ENCODE peak calls at places on chromosomes 11 and 22, in eight cellular contexts. One of them, this sample, is unnamed.

GRCh38 chr11:31355131-31355530 is 14.4 kb downstream of the DCDC1 start:
- DNase-seq in HCT116: no peak
- DNase-seq in GM12865: no peak
- DNase-seq in kidney: no peak
- DNase-seq in BJ: no peak
- DNase-seq in epithelial cell of esophagus: peak; percentile 69
- DNase-seq in naive thymus-derived CD4-positive, alpha-beta T cell: no peak
- DNase-seq in transverse colon: no peak
- DNase-seq in this sample: no peak

GRCh38 chr22:46043339-46043738 is 66.4 kb upstream of the WNT7B start:
- DNase-seq in HCT116: no peak
- DNase-seq in GM12865: no peak
- DNase-seq in kidney: peak; percentile 41
- DNase-seq in BJ: no peak
- DNase-seq in epithelial cell of esophagus: no peak
- DNase-seq in naive thymus-derived CD4-positive, alpha-beta T cell: no peak
- DNase-seq in transverse colon: no peak
- DNase-seq in this sample: peak; percentile 83

GRCh38 chr11:16607675-16608644 is 130.5 kb upstream of the C11orf58 start:
- DNase-seq in HCT116: no peak
- DNase-seq in GM12865: no peak
- DNase-seq in kidney: peak; percentile 84
- DNase-seq in BJ: no peak
- DNase-seq in epithelial cell of esophagus: peak; percentile 79
- DNase-seq in naive thymus-derived CD4-positive, alpha-beta T cell: no peak
- DNase-seq in transverse colon: peak; percentile 39
- DNase-seq in this sample: peak; percentile 90

GRCh38 chr22:45664136-45664646 is 7.4 kb upstream of the ATXN10 start:
- DNase-seq in HCT116: no peak
- DNase-seq in GM12865: no peak
- DNase-seq in kidney: no peak
- DNase-seq in BJ: no peak
- DNase-seq in epithelial cell of esophagus: no peak
- DNase-seq in naive thymus-derived CD4-positive, alpha-beta T cell: no peak
- DNase-seq in transverse colon: no peak
- DNase-seq in this sample: no peak

GRCh38 chr11:134393638-134394037 is 18.4 kb downstream of the B3GAT1 start:
- DNase-seq in HCT116: peak; percentile 2
- DNase-seq in GM12865: no peak
- DNase-seq in kidney: no peak
- DNase-seq in BJ: no peak
- DNase-seq in epithelial cell of esophagus: no peak
- DNase-seq in naive thymus-derived CD4-positive, alpha-beta T cell: no peak
- DNase-seq in transverse colon: peak; percentile 33
- DNase-seq in this sample: no peak

GRCh38 chr22:40261783-40262182 is 84.1 kb downstream of the TNRC6B start:
- DNase-seq in HCT116: no peak
- DNase-seq in GM12865: no peak
- DNase-seq in kidney: peak; percentile 73
- DNase-seq in BJ: no peak
- DNase-seq in epithelial cell of esophagus: no peak
- DNase-seq in naive thymus-derived CD4-positive, alpha-beta T cell: no peak
- DNase-seq in transverse colon: no peak
- DNase-seq in this sample: no peak

GRCh38 chr11:99960536-99960935 is 726.6 kb upstream of the ARHGAP42 start:
- DNase-seq in HCT116: no peak
- DNase-seq in GM12865: no peak
- DNase-seq in kidney: no peak
- DNase-seq in BJ: no peak
- DNase-seq in epithelial cell of esophagus: no peak
- DNase-seq in naive thymus-derived CD4-positive, alpha-beta T cell: no peak
- DNase-seq in transverse colon: no peak
- DNase-seq in this sample: no peak

GRCh38 chr11:122101625-122102291 is 14.3 kb downstream of the BLID start:
- DNase-seq in HCT116: no peak
- DNase-seq in GM12865: no peak
- DNase-seq in kidney: peak; percentile 72
- DNase-seq in BJ: peak; percentile 55
- DNase-seq in epithelial cell of esophagus: peak; percentile 78
- DNase-seq in naive thymus-derived CD4-positive, alpha-beta T cell: no peak
- DNase-seq in transverse colon: peak; percentile 28
- DNase-seq in this sample: peak; percentile 87

GRCh38 chr11:11171854-11172253 is 181.2 kb downstream of the CSNK2A3 start:
- DNase-seq in HCT116: no peak
- DNase-seq in GM12865: peak; percentile 88
- DNase-seq in kidney: no peak
- DNase-seq in BJ: no peak
- DNase-seq in epithelial cell of esophagus: no peak
- DNase-seq in naive thymus-derived CD4-positive, alpha-beta T cell: no peak
- DNase-seq in transverse colon: no peak
- DNase-seq in this sample: no peak

GRCh38 chr11:92886243-92886905 is 83.1 kb upstream of the MTNR1B start:
- DNase-seq in HCT116: peak; percentile 46
- DNase-seq in GM12865: peak; percentile 61
- DNase-seq in kidney: no peak
- DNase-seq in BJ: no peak
- DNase-seq in epithelial cell of esophagus: peak; percentile 77
- DNase-seq in naive thymus-derived CD4-positive, alpha-beta T cell: no peak
- DNase-seq in transverse colon: peak; percentile 37
- DNase-seq in this sample: no peak

GRCh38 chr11:44564653-44565007 is 833 bp upstream of the CD82 start:
- DNase-seq in HCT116: no peak
- DNase-seq in GM12865: no peak
- DNase-seq in kidney: peak; percentile 95
- DNase-seq in BJ: peak; percentile 40
- DNase-seq in epithelial cell of esophagus: peak; percentile 98
- DNase-seq in naive thymus-derived CD4-positive, alpha-beta T cell: no peak
- DNase-seq in transverse colon: peak; percentile 63
- DNase-seq in this sample: peak; percentile 87

GRCh38 chr11:123430736-123431356 is 777 bp downstream of the GRAMD1B start:
- DNase-seq in HCT116: no peak
- DNase-seq in GM12865: peak; percentile 81
- DNase-seq in kidney: peak; percentile 88
- DNase-seq in BJ: no peak
- DNase-seq in epithelial cell of esophagus: peak; percentile 21
- DNase-seq in naive thymus-derived CD4-positive, alpha-beta T cell: peak; percentile 48
- DNase-seq in transverse colon: peak; percentile 72
- DNase-seq in this sample: peak; percentile 40

GRCh38 chr11:121291896-121292502 is 572 bp upstream of the SC5D start:
- DNase-seq in HCT116: no peak
- DNase-seq in GM12865: peak; percentile 52
- DNase-seq in kidney: no peak
- DNase-seq in BJ: no peak
- DNase-seq in epithelial cell of esophagus: peak; percentile 24
- DNase-seq in naive thymus-derived CD4-positive, alpha-beta T cell: no peak
- DNase-seq in transverse colon: peak; percentile 11
- DNase-seq in this sample: no peak

GRCh38 chr11:119262668-119263351 is 54.1 kb downstream of the MCAM start:
- DNase-seq in HCT116: no peak
- DNase-seq in GM12865: peak; percentile 70
- DNase-seq in kidney: no peak
- DNase-seq in BJ: no peak
- DNase-seq in epithelial cell of esophagus: peak; percentile 66
- DNase-seq in naive thymus-derived CD4-positive, alpha-beta T cell: no peak
- DNase-seq in transverse colon: no peak
- DNase-seq in this sample: no peak

GRCh38 chr22:36147196-36147788 is 13.3 kb downstream of the APOL3 start:
- DNase-seq in HCT116: no peak
- DNase-seq in GM12865: no peak
- DNase-seq in kidney: no peak
- DNase-seq in BJ: no peak
- DNase-seq in epithelial cell of esophagus: no peak
- DNase-seq in naive thymus-derived CD4-positive, alpha-beta T cell: no peak
- DNase-seq in transverse colon: no peak
- DNase-seq in this sample: no peak

GRCh38 chr11:73521621-73522020 is 76.3 kb downstream of the FAM168A start:
- DNase-seq in HCT116: peak; percentile 68
- DNase-seq in GM12865: peak; percentile 33
- DNase-seq in kidney: no peak
- DNase-seq in BJ: no peak
- DNase-seq in epithelial cell of esophagus: no peak
- DNase-seq in naive thymus-derived CD4-positive, alpha-beta T cell: no peak
- DNase-seq in transverse colon: no peak
- DNase-seq in this sample: no peak

GRCh38 chr11:131917634-131918384 is 547.4 kb downstream of the NTM start:
- DNase-seq in HCT116: no peak
- DNase-seq in GM12865: no peak
- DNase-seq in kidney: no peak
- DNase-seq in BJ: no peak
- DNase-seq in epithelial cell of esophagus: no peak
- DNase-seq in naive thymus-derived CD4-positive, alpha-beta T cell: no peak
- DNase-seq in transverse colon: no peak
- DNase-seq in this sample: no peak

GRCh38 chr11:10005955-10006525 is 288.0 kb downstream of the SBF2 start:
- DNase-seq in HCT116: no peak
- DNase-seq in GM12865: no peak
- DNase-seq in kidney: no peak
- DNase-seq in BJ: no peak
- DNase-seq in epithelial cell of esophagus: no peak
- DNase-seq in naive thymus-derived CD4-positive, alpha-beta T cell: no peak
- DNase-seq in transverse colon: no peak
- DNase-seq in this sample: no peak
- H3K4me3 ChIP-seq in HCT116: no peak overlapping the region
- H3K4me3 ChIP-seq in GM12865: no peak overlapping the region
- H3K4me3 ChIP-seq in kidney: no peak overlapping the region
- H3K4me3 ChIP-seq in BJ: no peak overlapping the region
- H3K4me3 ChIP-seq in epithelial cell of esophagus: no peak overlapping the region
- H3K4me3 ChIP-seq in naive thymus-derived CD4-positive, alpha-beta T cell: no peak overlapping the region
- H3K4me3 ChIP-seq in transverse colon: no peak overlapping the region
- H3K4me3 ChIP-seq in this sample: no peak overlapping the region

DNA sequence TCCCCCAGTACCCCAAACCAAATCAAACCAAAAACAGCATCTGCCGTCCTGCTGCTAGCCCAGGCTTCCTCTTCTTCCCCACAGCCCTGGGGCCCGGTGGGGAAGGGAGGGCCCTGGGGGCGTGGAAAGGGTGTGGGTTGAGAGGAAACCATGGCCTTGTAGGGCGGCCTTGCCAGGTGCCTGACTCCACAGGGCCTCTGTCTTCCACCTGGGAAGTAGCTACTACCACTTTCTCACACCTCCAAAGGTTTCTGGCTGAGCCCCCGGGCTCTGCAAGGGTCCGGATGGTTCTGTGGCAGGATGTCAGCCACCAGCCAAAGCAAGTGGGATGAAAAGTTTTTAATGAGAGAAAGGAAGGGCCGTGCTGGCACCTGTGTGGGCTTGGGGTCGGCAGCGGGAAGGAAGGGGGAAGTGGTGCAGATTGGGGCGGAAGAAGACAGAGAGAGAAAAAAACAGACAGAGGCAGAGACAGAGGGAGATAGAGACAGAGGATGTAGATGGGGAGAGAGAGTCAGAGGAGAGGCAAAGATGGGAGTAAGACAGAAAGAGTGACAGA is 10.5 kb downstream of the TPST2 start:
- DNase-seq in HCT116: no peak
- DNase-seq in GM12865: peak; percentile 73
- DNase-seq in kidney: no peak
- DNase-seq in BJ: no peak
- DNase-seq in epithelial cell of esophagus: no peak
- DNase-seq in naive thymus-derived CD4-positive, alpha-beta T cell: peak; percentile 31
- DNase-seq in transverse colon: peak; percentile 62
- DNase-seq in this sample: no peak
- H3K4me3 ChIP-seq in HCT116: no peak overlapping the region
- H3K4me3 ChIP-seq in GM12865: peak overlapping the region; percentile 27
- H3K4me3 ChIP-seq in kidney: no peak overlapping the region
- H3K4me3 ChIP-seq in BJ: no peak overlapping the region
- H3K4me3 ChIP-seq in epithelial cell of esophagus: no peak overlapping the region
- H3K4me3 ChIP-seq in naive thymus-derived CD4-positive, alpha-beta T cell: peak overlapping the region; percentile 53
- H3K4me3 ChIP-seq in transverse colon: no peak overlapping the region
- H3K4me3 ChIP-seq in this sample: no peak overlapping the region

GRCh38 chr22:17780116-17780740 is 6.0 kb upstream of the BID start:
- DNase-seq in HCT116: no peak
- DNase-seq in GM12865: peak; percentile 43
- DNase-seq in kidney: peak; percentile 60
- DNase-seq in BJ: no peak
- DNase-seq in epithelial cell of esophagus: no peak
- DNase-seq in naive thymus-derived CD4-positive, alpha-beta T cell: no peak
- DNase-seq in transverse colon: no peak
- DNase-seq in this sample: no peak

GRCh38 chr22:17782158-17782557 is 7.9 kb upstream of the BID start:
- DNase-seq in HCT116: no peak
- DNase-seq in GM12865: no peak
- DNase-seq in kidney: no peak
- DNase-seq in BJ: no peak
- DNase-seq in epithelial cell of esophagus: no peak
- DNase-seq in naive thymus-derived CD4-positive, alpha-beta T cell: no peak
- DNase-seq in transverse colon: no peak
- DNase-seq in this sample: no peak

GRCh38 chr22:17782621-17783020 is 8.4 kb upstream of the BID start:
- DNase-seq in HCT116: no peak
- DNase-seq in GM12865: no peak
- DNase-seq in kidney: peak; percentile 46
- DNase-seq in BJ: no peak
- DNase-seq in epithelial cell of esophagus: no peak
- DNase-seq in naive thymus-derived CD4-positive, alpha-beta T cell: no peak
- DNase-seq in transverse colon: peak; percentile 57
- DNase-seq in this sample: no peak

GRCh38 chr22:17780741-17781318 is 6.6 kb upstream of the BID start:
- DNase-seq in HCT116: no peak
- DNase-seq in GM12865: no peak
- DNase-seq in kidney: peak; percentile 68
- DNase-seq in BJ: no peak
- DNase-seq in epithelial cell of esophagus: no peak
- DNase-seq in naive thymus-derived CD4-positive, alpha-beta T cell: no peak
- DNase-seq in transverse colon: no peak
- DNase-seq in this sample: no peak

DNA sequence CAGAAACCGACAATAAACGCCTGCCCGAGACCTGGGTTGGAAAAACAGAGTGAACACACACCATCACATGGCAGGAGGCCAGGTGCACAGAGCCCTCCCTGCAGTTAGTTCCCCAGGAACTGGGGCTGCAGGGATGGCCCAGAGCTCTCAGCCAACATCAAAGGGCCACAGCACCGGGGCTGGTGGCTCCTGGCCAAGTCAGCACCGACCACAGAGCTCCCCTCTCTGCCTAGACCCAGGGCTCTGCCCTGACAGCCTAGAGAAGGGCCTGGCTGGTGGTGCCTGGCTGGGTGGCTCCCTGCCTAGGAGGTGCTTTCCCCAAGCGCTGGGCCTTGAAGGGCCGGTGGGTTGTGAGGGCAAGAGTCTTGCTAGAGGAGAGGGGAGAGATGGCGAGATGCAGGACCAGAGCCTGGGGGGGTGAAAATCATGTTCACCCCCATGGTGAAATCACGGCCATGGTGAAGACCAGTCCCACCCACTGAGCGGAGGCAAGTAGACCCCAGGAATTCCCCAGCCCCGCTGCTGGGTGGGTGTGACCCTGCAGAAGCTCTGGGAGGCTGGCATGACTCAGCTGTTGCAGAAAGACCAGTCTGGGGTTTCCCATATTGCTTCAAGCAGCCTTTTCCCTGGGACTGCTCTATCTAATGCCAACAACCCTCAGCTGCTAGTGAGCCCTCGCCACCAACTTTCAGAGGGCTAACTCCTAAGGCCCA is 7.2 kb upstream of the BID start:
- DNase-seq in HCT116: no peak
- DNase-seq in GM12865: peak; percentile 84
- DNase-seq in kidney: peak; percentile 82
- DNase-seq in BJ: peak; percentile 45
- DNase-seq in epithelial cell of esophagus: peak; percentile 93
- DNase-seq in naive thymus-derived CD4-positive, alpha-beta T cell: no peak
- DNase-seq in transverse colon: no peak
- DNase-seq in this sample: peak; percentile 46
- H3K4me3 ChIP-seq in HCT116: no peak overlapping the region
- H3K4me3 ChIP-seq in GM12865: peak overlapping the region; percentile 90
- H3K4me3 ChIP-seq in kidney: no peak overlapping the region
- H3K4me3 ChIP-seq in BJ: no peak overlapping the region
- H3K4me3 ChIP-seq in epithelial cell of esophagus: no peak overlapping the region
- H3K4me3 ChIP-seq in naive thymus-derived CD4-positive, alpha-beta T cell: no peak overlapping the region
- H3K4me3 ChIP-seq in transverse colon: no peak overlapping the region
- H3K4me3 ChIP-seq in this sample: no peak overlapping the region

GRCh38 chr11:34639545-34639944 is 18.7 kb downstream of the EHF start:
- DNase-seq in HCT116: no peak
- DNase-seq in GM12865: no peak
- DNase-seq in kidney: no peak
- DNase-seq in BJ: no peak
- DNase-seq in epithelial cell of esophagus: no peak
- DNase-seq in naive thymus-derived CD4-positive, alpha-beta T cell: no peak
- DNase-seq in transverse colon: peak; percentile 55
- DNase-seq in this sample: no peak
- H3K4me3 ChIP-seq in HCT116: no peak overlapping the region
- H3K4me3 ChIP-seq in GM12865: no peak overlapping the region
- H3K4me3 ChIP-seq in kidney: no peak overlapping the region
- H3K4me3 ChIP-seq in BJ: no peak overlapping the region
- H3K4me3 ChIP-seq in epithelial cell of esophagus: no peak overlapping the region
- H3K4me3 ChIP-seq in naive thymus-derived CD4-positive, alpha-beta T cell: no peak overlapping the region
- H3K4me3 ChIP-seq in transverse colon: no peak overlapping the region
- H3K4me3 ChIP-seq in this sample: no peak overlapping the region